ENCODE peak calls at places on chromosome 21, in four cellular contexts. K is AG09309, T is BE2C, O is gastrocnemius medialis. G is an unnamed sample.

GRCh38 chr21:30249936-30250335 is 32.8 kb downstream of the KRTAP24-1 start:
- DNase-seq in O (no peak), K (no peak), T (no peak), G (no peak)

GRCh38 chr21:42829954-42830353 is 49.4 kb downstream of the WDR4 start:
- DNase-seq in T (no peak), O (no peak), K (no peak), G (no peak)

GRCh38 chr21:31872452-31873274 is at the start of gene HUNK:
- DNase-seq in K (no peak), T (peak; percentile 61), O (no peak), G (peak; percentile 11)

GRCh38 chr21:20739421-20739820 is 258.8 kb upstream of the NCAM2 start:
- DNase-seq in K (no peak), O (no peak), T (peak; percentile 30), G (no peak)

GRCh38 chr21:30515681-30516080 is 13.7 kb upstream of the KRTAP19-5 start:
- DNase-seq in T (no peak), K (no peak), O (no peak), G (no peak)

GRCh38 chr21:46212721-46213484 is 15.7 kb downstream of the LSS start:
- DNase-seq in O (no peak), T (peak; percentile 4), K (no peak), G (no peak)

GRCh38 chr21:43609501-43610340 is 49.6 kb downstream of the HSF2BP start:
- DNase-seq in T (peak; percentile 91), O (no peak), K (no peak), G (peak; percentile 93)

GRCh38 chr21:17585875-17586450 is 26.7 kb downstream of the BTG3 start:
- DNase-seq in T (peak; percentile 27), K (peak; percentile 13), O (no peak), G (peak; percentile 71)

GRCh38 chr21:46424621-46425020 is 34.1 kb upstream of the DIP2A start:
- DNase-seq in T (no peak), K (no peak), O (no peak), G (no peak)

GRCh38 chr21:46153259-46154154 is 1.9 kb downstream of the FTCD start:
- DNase-seq in T (peak; percentile 73), O (no peak), K (no peak), G (peak; percentile 49)

GRCh38 chr21:35399002-35399401 is 349.9 kb upstream of the RUNX1 start:
- DNase-seq in O (no peak), K (no peak), T (no peak), G (no peak)

GRCh38 chr21:35674895-35675470 is 385.3 kb downstream of the SETD4 start:
- DNase-seq in O (no peak), T (no peak), K (no peak), G (peak; percentile 11)

GRCh38 chr21:36096398-36097290 is 26.8 kb downstream of the CBR1 start:
- DNase-seq in O (no peak), T (no peak), K (no peak), G (no peak)

GRCh38 chr21:26389971-26390641 is 183.0 kb downstream of the CYYR1 start:
- DNase-seq in K (peak; percentile 47), O (no peak), T (no peak), G (peak; percentile 44)

GRCh38 chr21:43031121-43031624 is 44.5 kb downstream of the CBS start:
- DNase-seq in T (no peak), K (no peak), O (no peak), G (peak; percentile 69)

GRCh38 chr21:33101300-33102005 is 31.5 kb downstream of the OLIG1 start:
- DNase-seq in T (no peak), K (no peak), O (no peak), G (no peak)
- TF ChIP-seq CTCF in T (no peak), K (no peak), O (no peak), G (no peak)

GRCh38 chr21:39375446-39375845 is 26.6 kb upstream of the HMGN1 start:
- DNase-seq in O (no peak), T (no peak), K (no peak), G (no peak)

GRCh38 chr21:39374046-39374445 is 25.2 kb upstream of the HMGN1 start:
- DNase-seq in O (no peak), K (no peak), T (no peak), G (no peak)

GRCh38 chr21:39379986-39380891 is 31.4 kb upstream of the HMGN1 start:
- DNase-seq in T (peak; percentile 96), K (peak; percentile 77), O (peak; percentile 86), G (peak; percentile 96)

GRCh38 chr21:39381009-39381408 is 32.1 kb upstream of the HMGN1 start:
- DNase-seq in K (no peak), O (no peak), T (no peak), G (no peak)

DNA sequence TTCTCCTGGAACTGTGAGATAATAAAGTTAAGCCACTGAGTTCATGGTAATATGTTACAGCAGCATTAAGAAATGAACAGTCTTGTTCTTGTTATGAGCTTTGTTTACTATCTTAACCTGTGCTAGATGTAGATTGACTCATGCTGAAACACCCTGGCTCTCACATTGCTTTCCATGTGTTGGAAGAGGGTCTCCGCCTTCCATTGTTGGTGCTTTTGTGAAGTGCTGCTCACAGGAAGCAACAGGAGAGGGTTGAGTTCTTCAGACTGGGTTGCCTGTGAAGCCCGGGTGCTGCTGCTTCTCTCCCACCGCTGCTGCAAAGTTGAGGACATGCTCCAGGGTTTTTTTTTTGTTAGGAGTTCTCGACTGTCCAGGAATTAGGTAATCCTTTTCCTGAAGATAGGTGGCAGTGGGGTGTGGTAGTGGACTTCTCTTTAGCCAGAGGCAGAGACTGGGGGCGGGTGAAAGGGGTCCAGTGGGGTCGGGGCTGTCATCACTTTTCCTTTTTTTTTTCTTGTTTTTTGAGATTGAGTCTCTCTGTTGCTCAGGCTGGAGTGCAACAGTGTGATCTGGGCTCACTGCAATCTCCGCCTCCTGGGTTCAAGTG is 28.7 kb upstream of the HMGN1 start:
- DNase-seq in K (no peak), O (no peak), T (no peak), G (no peak)
- H3K4me3 ChIP-seq in K (no peak overlapping the region), O (no peak overlapping the region), T (no peak overlapping the region), G (no peak overlapping the region)

DNA sequence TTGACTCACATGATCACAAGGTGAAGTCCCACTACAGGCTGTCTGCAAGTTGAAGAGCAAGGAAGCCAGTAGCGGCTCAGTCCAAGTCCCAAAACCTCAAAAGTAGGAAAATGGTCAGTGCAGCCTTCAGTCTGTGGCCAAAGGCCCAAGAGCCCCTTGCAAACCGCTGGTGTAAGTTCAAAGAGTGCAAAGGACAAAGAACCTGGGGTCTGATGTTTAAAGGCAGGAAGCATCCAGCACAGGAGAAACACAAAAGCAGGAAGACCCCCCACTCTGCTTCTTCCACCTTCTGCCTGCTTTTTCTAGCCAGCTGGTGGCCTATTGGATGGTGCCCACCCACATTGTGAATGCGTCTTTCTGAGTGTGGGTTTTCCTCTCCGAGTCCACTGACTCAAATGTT is 2222.6 kb downstream of the MRPL39 start:
- DNase-seq in T (no peak), O (no peak), K (no peak), G (no peak)
- TF ChIP-seq CTCF in T (no peak), O (no peak), K (no peak), G (no peak)

GRCh38 chr21:33071878-33072306 is 2.0 kb downstream of the OLIG1 start:
- DNase-seq in K (no peak), O (no peak), T (no peak), G (peak; percentile 4)
- H3K4me3 ChIP-seq in K (no peak overlapping the region), O (peak overlapping the region; percentile 45), T (no peak overlapping the region), G (peak overlapping the region; percentile 19)

GRCh38 chr21:24076179-24076578 is 1531.1 kb downstream of the MRPL39 start:
- DNase-seq in O (no peak), T (no peak), K (no peak), G (no peak)
- TF ChIP-seq CTCF in O (no peak), T (peak; percentile 7), K (no peak), G (no peak)

DNA sequence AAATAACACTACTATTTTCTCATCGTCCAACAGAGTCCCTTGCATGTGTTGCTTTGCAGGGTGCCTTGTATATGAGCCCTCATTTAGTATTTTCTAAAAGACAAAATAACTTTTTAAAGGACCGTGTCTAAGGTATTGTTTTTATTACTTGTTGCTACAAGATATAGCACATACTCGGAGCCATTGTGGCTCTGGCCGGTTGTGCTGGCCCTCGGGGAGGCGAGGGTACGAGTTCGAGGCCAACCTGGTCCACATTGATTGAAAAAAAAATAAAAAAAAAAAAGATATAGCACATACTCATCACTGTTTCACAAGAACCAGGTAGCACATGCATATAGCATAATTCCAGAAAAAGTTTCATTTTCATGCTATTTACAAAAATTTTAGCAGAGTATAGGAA is 869.2 kb downstream of the MRPL39 start:
- DNase-seq in O (no peak), T (no peak), K (no peak), G (no peak)
- H3K4me3 ChIP-seq in O (no peak overlapping the region), T (no peak overlapping the region), K (no peak overlapping the region), G (no peak overlapping the region)

DNA sequence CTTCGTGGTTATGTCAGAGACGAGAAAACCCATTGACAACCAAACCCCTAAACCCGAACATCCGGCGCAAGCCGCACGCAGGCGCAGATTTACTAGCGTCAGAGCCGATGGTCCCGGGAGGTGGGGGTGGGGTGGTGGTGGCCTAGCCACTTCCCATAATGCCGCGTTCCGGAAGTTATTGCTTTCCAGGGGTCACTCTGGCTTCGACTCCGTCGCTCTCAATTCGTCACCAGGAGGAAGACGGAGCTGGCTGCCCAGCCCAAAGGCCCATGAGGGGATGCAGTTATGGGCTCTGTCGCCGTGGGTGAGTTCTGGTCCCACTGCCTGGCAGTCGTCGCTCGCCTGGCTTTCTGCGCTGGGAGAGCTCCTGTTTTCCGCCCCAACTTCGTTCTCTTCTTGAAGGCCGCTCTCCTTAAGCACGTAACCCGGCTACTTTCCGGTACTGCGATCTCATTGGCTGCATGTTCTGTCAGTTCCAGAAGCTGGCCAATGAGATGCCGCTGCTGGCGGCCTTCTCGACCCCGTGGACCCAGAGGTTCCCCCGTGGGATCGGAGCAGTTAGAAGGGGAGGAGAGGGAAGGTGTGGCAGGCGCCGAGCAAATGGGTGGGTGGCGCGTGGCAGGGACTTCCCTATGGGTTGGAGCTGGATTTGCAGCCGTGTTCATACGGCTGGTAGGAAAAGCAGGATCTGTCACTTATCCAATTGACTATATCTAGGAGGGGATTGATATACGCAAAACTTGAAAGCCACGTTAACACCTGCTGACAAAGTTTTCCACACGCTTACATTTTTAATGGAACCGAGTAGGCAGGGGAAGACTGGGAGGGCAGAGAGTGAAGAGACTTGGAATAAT is at the start of gene USP16:
- DNase-seq in T (peak; percentile 94), O (peak; percentile 96), K (peak; percentile 99), G (peak; percentile 100)
- TF ChIP-seq CTCF in T (peak; percentile 22), O (peak; percentile 35), K (peak; percentile 21), G (peak; percentile 32)

GRCh38 chr21:41759214-41759840 is 7.5 kb downstream of the RIPK4 start:
- DNase-seq in O (no peak), T (no peak), K (no peak), G (no peak)
- H3K4me3 ChIP-seq in O (no peak overlapping the region), T (no peak overlapping the region), K (no peak overlapping the region), G (no peak overlapping the region)

DNA sequence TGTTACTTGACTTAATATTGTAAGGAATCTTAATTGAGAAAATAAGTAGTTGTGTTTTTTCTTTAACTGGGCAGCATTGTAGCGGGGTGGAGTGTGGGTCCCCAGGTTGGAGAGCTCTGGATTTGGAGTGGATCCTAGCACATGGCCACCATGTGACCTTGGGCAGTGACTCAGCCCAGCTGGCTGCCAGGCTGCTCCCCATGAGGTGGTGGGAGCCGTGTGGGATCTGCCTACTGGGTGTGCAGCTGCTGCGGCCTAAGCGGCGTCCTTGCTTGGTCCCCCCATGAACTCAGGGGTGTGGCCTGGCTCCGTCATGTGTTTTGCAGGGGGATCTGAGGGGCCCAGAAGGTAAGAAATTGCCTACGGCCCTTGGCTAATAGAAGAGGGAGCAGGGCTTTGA is 68.1 kb downstream of the ADARB1 start:
- DNase-seq in K (no peak), T (peak; percentile 61), O (no peak), G (peak; percentile 86)
- TF ChIP-seq CTCF in K (no peak), T (no peak), O (no peak), G (no peak)

G was measured in fibroblast of villous mesenchyme.